ENCODE peak calls at places on chromosome 4, in four cellular contexts. One of them, this sample, is unnamed.

GRCh38 chr4:128907966-128908365 is 98.5 kb downstream of the JADE1 start:
- DNase-seq in NCI-H446: no peak
- DNase-seq in fibroblast of the aortic adventitia: no peak
- DNase-seq in CD8-positive, alpha-beta memory T cell: no peak
- DNase-seq in this sample: no peak

GRCh38 chr4:26074672-26075071 is 160.7 kb downstream of the SMIM20 start:
- DNase-seq in fibroblast of the aortic adventitia: no peak
- DNase-seq in CD8-positive, alpha-beta memory T cell: no peak
- DNase-seq in NCI-H446: no peak
- DNase-seq in this sample: peak

GRCh38 chr4:38310446-38311043 is 350.3 kb downstream of the PTTG2 start:
- DNase-seq in NCI-H446: no peak
- DNase-seq in CD8-positive, alpha-beta memory T cell: peak
- DNase-seq in fibroblast of the aortic adventitia: no peak
- DNase-seq in this sample: no peak

GRCh38 chr4:115851918-115852766 is 738.7 kb upstream of the NDST4 start:
- DNase-seq in NCI-H446: peak
- DNase-seq in fibroblast of the aortic adventitia: no peak
- DNase-seq in CD8-positive, alpha-beta memory T cell: no peak
- DNase-seq in this sample: peak

GRCh38 chr4:140047017-140047640 is 106.9 kb downstream of the MAML3 start:
- DNase-seq in fibroblast of the aortic adventitia: peak
- DNase-seq in CD8-positive, alpha-beta memory T cell: no peak
- DNase-seq in NCI-H446: peak
- DNase-seq in this sample: no peak

GRCh38 chr4:112296949-112297483 is at the start of gene ALPK1:
- DNase-seq in NCI-H446: no peak
- DNase-seq in fibroblast of the aortic adventitia: peak
- DNase-seq in CD8-positive, alpha-beta memory T cell: no peak
- DNase-seq in this sample: no peak

GRCh38 chr4:71255966-71256365 is 82.9 kb upstream of the SLC4A4 start:
- DNase-seq in NCI-H446: no peak
- DNase-seq in CD8-positive, alpha-beta memory T cell: no peak
- DNase-seq in fibroblast of the aortic adventitia: no peak
- DNase-seq in this sample: no peak

GRCh38 chr4:21769404-21770147 is 179.0 kb downstream of the KCNIP4 start:
- DNase-seq in CD8-positive, alpha-beta memory T cell: no peak
- DNase-seq in NCI-H446: no peak
- DNase-seq in fibroblast of the aortic adventitia: peak
- DNase-seq in this sample: no peak

GRCh38 chr4:89273741-89274141 is 33.9 kb downstream of the GPRIN3 start:
- DNase-seq in fibroblast of the aortic adventitia: no peak
- DNase-seq in NCI-H446: no peak
- DNase-seq in CD8-positive, alpha-beta memory T cell: no peak
- DNase-seq in this sample: no peak

GRCh38 chr4:183532823-183533222 is 28.0 kb downstream of the ING2 start:
- DNase-seq in fibroblast of the aortic adventitia: peak
- DNase-seq in NCI-H446: no peak
- DNase-seq in CD8-positive, alpha-beta memory T cell: no peak
- DNase-seq in this sample: no peak

GRCh38 chr4:25441519-25442117 is 64.6 kb downstream of the ANAPC4 start:
- DNase-seq in NCI-H446: no peak
- DNase-seq in fibroblast of the aortic adventitia: peak
- DNase-seq in CD8-positive, alpha-beta memory T cell: no peak
- DNase-seq in this sample: peak

GRCh38 chr4:85170241-85170640 is 203.8 kb upstream of the WDFY3 start:
- DNase-seq in CD8-positive, alpha-beta memory T cell: no peak
- DNase-seq in NCI-H446: no peak
- DNase-seq in fibroblast of the aortic adventitia: no peak
- DNase-seq in this sample: no peak

GRCh38 chr4:60656171-60656570 is 544.0 kb upstream of the ADGRL3 start:
- DNase-seq in CD8-positive, alpha-beta memory T cell: no peak
- DNase-seq in fibroblast of the aortic adventitia: peak
- DNase-seq in NCI-H446: no peak
- DNase-seq in this sample: no peak

GRCh38 chr4:54228064-54228527 is 997 bp upstream of the PDGFRA start:
- DNase-seq in NCI-H446: no peak
- DNase-seq in CD8-positive, alpha-beta memory T cell: no peak
- DNase-seq in fibroblast of the aortic adventitia: peak
- DNase-seq in this sample: peak

GRCh38 chr4:67727124-67727850 is 26.3 kb upstream of the UBA6 start:
- DNase-seq in NCI-H446: no peak
- DNase-seq in fibroblast of the aortic adventitia: peak
- DNase-seq in CD8-positive, alpha-beta memory T cell: no peak
- DNase-seq in this sample: no peak

GRCh38 chr4:121154103-121154515 is 10.0 kb downstream of the TNIP3 start:
- DNase-seq in CD8-positive, alpha-beta memory T cell: no peak
- DNase-seq in NCI-H446: no peak
- DNase-seq in fibroblast of the aortic adventitia: no peak
- DNase-seq in this sample: no peak

GRCh38 chr4:183434264-183435045 is 10.0 kb upstream of the CDKN2AIP start:
- DNase-seq in CD8-positive, alpha-beta memory T cell: no peak
- DNase-seq in fibroblast of the aortic adventitia: no peak
- DNase-seq in NCI-H446: no peak
- DNase-seq in this sample: no peak

GRCh38 chr4:156672924-156673323 is 298.7 kb downstream of the PDGFC start:
- DNase-seq in CD8-positive, alpha-beta memory T cell: no peak
- DNase-seq in NCI-H446: peak
- DNase-seq in fibroblast of the aortic adventitia: peak
- DNase-seq in this sample: no peak

GRCh38 chr4:158571736-158572135 is 50.1 kb downstream of the RXFP1 start:
- DNase-seq in CD8-positive, alpha-beta memory T cell: no peak
- DNase-seq in fibroblast of the aortic adventitia: no peak
- DNase-seq in NCI-H446: no peak
- DNase-seq in this sample: no peak

GRCh38 chr4:104494161-104494560 is 533 bp downstream of the CXXC4 start:
- DNase-seq in CD8-positive, alpha-beta memory T cell: no peak
- DNase-seq in NCI-H446: no peak
- DNase-seq in fibroblast of the aortic adventitia: no peak
- DNase-seq in this sample: no peak